ENCODE peak calls at places on chromosome 6, in nine cellular contexts. N is transverse colon; R is kidney glomerular epithelial cell; Z is endothelial cell; W is activated naive CD4-positive, alpha-beta T cell; T is NCI-H1694; U is GM23338; K is HCT116; J is activated T-cell treated with anti-CD3 and anti-CD28 coated beads, Interleukin-2, amount 50 U/mL, for 72 hours. P is an unnamed sample.

GRCh38 chr6:166691199-166691598 is 64.1 kb upstream of the RPS6KA2 start:
- DNase-seq in R (peak; percentile 89), W (no peak), T (no peak), Z (no peak), K (peak; percentile 81), U (no peak), J (no peak), N (no peak), P (peak; percentile 88)

GRCh38 chr6:111651185-111652034 is 45.7 kb upstream of the TRAF3IP2 start:
- DNase-seq in W (no peak), R (no peak), N (no peak), K (no peak), T (no peak), J (no peak), U (no peak), Z (no peak), P (no peak)

GRCh38 chr6:42359021-42359420 is 92.7 kb downstream of the TRERF1 start:
- DNase-seq in Z (no peak), W (no peak), N (no peak), K (no peak), T (no peak), R (no peak), U (no peak), J (no peak), P (peak; percentile 13)

GRCh38 chr6:88982720-88983119 is 19.3 kb upstream of the RNGTT start:
- DNase-seq in W (no peak), K (peak; percentile 57), U (peak; percentile 78), Z (no peak), T (peak; percentile 8), J (peak; percentile 19), R (peak; percentile 73), N (no peak), P (peak; percentile 84)

GRCh38 chr6:111854683-111855082 is 18.6 kb downstream of the FYN start:
- DNase-seq in W (no peak), U (no peak), Z (no peak), K (no peak), N (no peak), T (no peak), R (no peak), J (no peak), P (no peak)

GRCh38 chr6:43077981-43078411 is 1.9 kb downstream of the PTK7 start:
- DNase-seq in T (no peak), N (no peak), J (no peak), R (no peak), U (no peak), Z (no peak), K (no peak), W (no peak), P (no peak)

GRCh38 chr6:122114733-122115132 is 284.7 kb upstream of the HSF2 start:
- DNase-seq in U (no peak), N (no peak), R (no peak), J (no peak), Z (no peak), K (no peak), W (no peak), T (no peak), P (no peak)

GRCh38 chr6:105487040-105487787 is 84.3 kb upstream of the PREP start:
- DNase-seq in U (no peak), J (no peak), N (no peak), K (no peak), R (no peak), W (no peak), T (no peak), Z (no peak), P (no peak)

GRCh38 chr6:144644776-144645175 is 359.6 kb downstream of the UTRN start:
- DNase-seq in J (no peak), K (no peak), W (no peak), U (peak; percentile 80), N (no peak), Z (no peak), T (no peak), R (peak; percentile 9), P (peak; percentile 17)

GRCh38 chr6:43976706-43977403 is 150.4 kb downstream of the MRPL14 start:
- DNase-seq in Z (no peak), K (no peak), U (no peak), W (no peak), J (no peak), N (no peak), T (no peak), R (no peak), P (no peak)

GRCh38 chr6:151647871-151648639 is 154.2 kb downstream of the CCDC170 start:
- DNase-seq in W (no peak), N (no peak), J (no peak), Z (peak; percentile 15), T (no peak), K (peak; percentile 50), U (peak; percentile 90), R (no peak), P (no peak)

GRCh38 chr6:40322336-40322735 is 264.8 kb downstream of the LRFN2 start:
- DNase-seq in W (no peak), Z (no peak), K (no peak), R (no peak), J (no peak), U (no peak), T (no peak), N (no peak), P (no peak)

GRCh38 chr6:105326838-105327745 is 75.8 kb downstream of the PREP start:
- DNase-seq in J (no peak), U (no peak), W (no peak), T (no peak), N (no peak), K (peak; percentile 94), Z (no peak), R (peak; percentile 19), P (peak; percentile 79)

GRCh38 chr6:20351529-20351928 is 50.1 kb upstream of the E2F3 start:
- DNase-seq in J (no peak), K (no peak), Z (no peak), R (no peak), U (no peak), T (no peak), W (no peak), N (no peak), P (no peak)

GRCh38 chr6:124260337-124260736 is 456.7 kb downstream of the NKAIN2 start:
- DNase-seq in N (no peak), Z (no peak), W (no peak), T (no peak), J (no peak), K (no peak), R (no peak), U (peak; percentile 19), P (no peak)

GRCh38 chr6:2970753-2971419 is 481 bp downstream of the SERPINB6 start:
- DNase-seq in R (no peak), T (no peak), J (peak; percentile 73), Z (peak; percentile 42), U (peak; percentile 77), W (peak; percentile 12), K (no peak), N (peak; percentile 80), P (peak; percentile 61)

GRCh38 chr6:144372116-144372515 is 87.0 kb downstream of the UTRN start:
- DNase-seq in R (no peak), U (no peak), Z (no peak), K (no peak), T (no peak), J (no peak), W (no peak), N (no peak), P (no peak)

GRCh38 chr6:131784561-131784960 is 23.3 kb upstream of the ENPP1 start:
- DNase-seq in N (no peak), R (no peak), J (no peak), W (no peak), T (no peak), K (no peak), Z (no peak), U (no peak), P (no peak)

GRCh38 chr6:135180458-135181332 is at the start of gene MYB:
- DNase-seq in W (peak; percentile 40), R (peak; percentile 37), Z (peak; percentile 74), T (peak; percentile 72), J (peak; percentile 84), K (no peak), N (peak; percentile 82), U (peak; percentile 82), P (peak; percentile 64)

GRCh38 chr6:63023726-63024125 is 187.5 kb upstream of the FKBP1C start:
- DNase-seq in N (no peak), J (no peak), U (no peak), R (no peak), W (no peak), Z (no peak), K (no peak), T (no peak), P (no peak)

GRCh38 chr6:32115623-32116022 is 6.5 kb upstream of the TNXB start:
- DNase-seq in T (no peak), U (no peak), K (no peak), N (no peak), Z (no peak), J (no peak), R (no peak), W (no peak), P (no peak)